ENCODE peak calls at places on chromosome 12, in ten cellular contexts. Z, R, A, P, Y, T, W, N, S and V are unnamed samples.

GRCh38 chr12:108611884-108612415 is 14.1 kb upstream of the TMEM119 start:
- DNase-seq in P (no peak), A (no peak), Y (peak), R (no peak), T (peak), S (peak), W (no peak), Z (peak), N (peak), V (no peak)

GRCh38 chr12:4505381-4505986 is 33.2 kb upstream of the RAD51AP1 start:
- DNase-seq in N (peak), Z (no peak), S (no peak), T (no peak), W (no peak), A (no peak), Y (peak), R (no peak), P (no peak), V (no peak)

GRCh38 chr12:34400986-34401658 is 378.8 kb downstream of the ALG10 start:
- DNase-seq in Z (peak), Y (no peak), N (no peak), R (peak), W (no peak), T (no peak), A (peak), S (no peak), P (no peak), V (peak)

GRCh38 chr12:6097384-6097783 is 27.1 kb downstream of the VWF start:
- DNase-seq in S (no peak), T (no peak), N (peak), Y (no peak), W (no peak), P (no peak), R (no peak), Z (no peak), A (no peak), V (no peak)

GRCh38 chr12:107134558-107134957 is 41.2 kb upstream of the CRY1 start:
- DNase-seq in W (no peak), R (no peak), S (no peak), Z (peak), P (no peak), T (peak), A (no peak), N (no peak), Y (no peak), V (no peak)

GRCh38 chr12:52206309-52207040 is 14.7 kb upstream of the KRT80 start:
- DNase-seq in W (no peak), N (no peak), S (no peak), Z (no peak), P (no peak), Y (no peak), R (peak), A (no peak), T (no peak), V (no peak)

GRCh38 chr12:70576341-70577282 is 60.6 kb downstream of the PTPRB start:
- DNase-seq in S (no peak), Z (no peak), T (peak), R (no peak), N (peak), A (no peak), P (peak), Y (peak), W (no peak), V (peak)

GRCh38 chr12:26108915-26109314 is 15.9 kb downstream of the BHLHE41 start:
- DNase-seq in A (no peak), N (no peak), T (no peak), Y (no peak), W (no peak), Z (no peak), S (no peak), R (no peak), P (no peak), V (no peak)

GRCh38 chr12:34605510-34605887 is 583.2 kb downstream of the ALG10 start:
- DNase-seq in W (no peak), S (no peak), T (no peak), P (no peak), A (no peak), Z (no peak), Y (no peak), R (no peak), N (no peak), V (peak)

GRCh38 chr12:116141110-116141832 is 136.2 kb downstream of the MED13L start:
- DNase-seq in N (no peak), A (no peak), W (no peak), R (no peak), S (no peak), P (no peak), Y (no peak), T (no peak), Z (no peak), V (no peak)

GRCh38 chr12:1529862-1530591 is 64.4 kb downstream of the FBXL14 start:
- DNase-seq in N (no peak), Z (peak), S (peak), T (peak), R (no peak), W (peak), A (peak), Y (no peak), P (no peak), V (peak)

GRCh38 chr12:40198601-40199000 is 26.2 kb upstream of the LRRK2 start:
- DNase-seq in W (no peak), P (no peak), Z (no peak), R (no peak), N (no peak), S (no peak), T (no peak), Y (no peak), A (no peak), V (no peak)

GRCh38 chr12:63863658-63864455 is 19.4 kb downstream of the SRGAP1 start:
- DNase-seq in W (no peak), A (no peak), P (no peak), Z (no peak), R (no peak), T (no peak), N (no peak), Y (no peak), S (no peak), V (no peak)

DNA sequence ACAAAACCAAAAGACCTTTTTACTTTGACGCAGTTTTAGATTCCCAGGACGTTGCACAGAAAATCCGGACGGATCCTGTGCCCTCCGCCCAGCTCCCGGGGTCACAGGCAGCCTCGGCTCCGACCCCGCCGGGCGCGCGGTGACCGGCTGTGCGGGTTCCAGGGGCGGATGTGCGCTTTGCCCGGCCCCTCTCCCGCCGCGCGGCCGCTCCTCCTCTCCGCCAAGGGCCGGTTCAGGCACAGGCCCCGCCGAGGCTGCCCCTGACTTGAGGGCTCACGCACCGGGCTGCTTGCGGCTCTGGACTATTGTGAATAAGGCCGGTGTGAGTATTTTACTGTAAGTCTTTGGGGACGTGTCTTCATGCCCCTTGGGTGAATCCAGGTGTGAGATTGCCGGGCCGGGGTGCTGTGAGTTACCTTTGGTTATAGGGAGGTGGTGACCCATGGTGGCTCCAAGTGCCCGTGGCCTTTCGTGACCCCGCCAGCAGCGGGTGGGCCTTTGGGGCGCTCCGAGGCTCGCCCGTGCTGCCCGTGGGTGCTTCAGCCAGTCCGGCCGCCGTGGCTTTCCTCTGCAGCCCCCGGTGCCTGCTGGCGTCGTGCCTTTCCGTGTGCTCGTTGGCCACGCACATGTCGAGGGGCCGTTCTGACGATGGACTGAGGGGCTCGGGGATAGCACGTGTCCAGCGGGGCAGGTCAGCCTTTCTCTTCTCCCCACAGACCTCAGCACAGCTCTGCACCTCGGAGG is 45.9 kb downstream of the NOC4L start:
- DNase-seq in A (no peak), Z (peak), P (no peak), N (no peak), R (no peak), S (peak), T (peak), W (no peak), Y (no peak), V (no peak)
- TF ChIP-seq CTCF in A (no peak), Z (no peak), P (no peak), N (no peak), R (no peak), S (no peak), T (no peak), W (no peak), Y (no peak), V (no peak)

GRCh38 chr12:13404111-13404628 is 207.6 kb downstream of the EMP1 start:
- DNase-seq in W (no peak), A (no peak), T (no peak), S (no peak), Z (no peak), P (no peak), Y (no peak), R (no peak), N (no peak), V (no peak)

GRCh38 chr12:13411287-13411686 is 214.8 kb downstream of the EMP1 start:
- DNase-seq in P (no peak), Z (no peak), S (no peak), T (no peak), N (no peak), R (no peak), W (no peak), Y (no peak), A (no peak), V (no peak)

GRCh38 chr12:13404631-13405473 is 208.3 kb downstream of the EMP1 start:
- DNase-seq in A (no peak), R (no peak), W (no peak), N (no peak), Z (no peak), P (no peak), Y (no peak), S (no peak), T (no peak), V (no peak)

DNA sequence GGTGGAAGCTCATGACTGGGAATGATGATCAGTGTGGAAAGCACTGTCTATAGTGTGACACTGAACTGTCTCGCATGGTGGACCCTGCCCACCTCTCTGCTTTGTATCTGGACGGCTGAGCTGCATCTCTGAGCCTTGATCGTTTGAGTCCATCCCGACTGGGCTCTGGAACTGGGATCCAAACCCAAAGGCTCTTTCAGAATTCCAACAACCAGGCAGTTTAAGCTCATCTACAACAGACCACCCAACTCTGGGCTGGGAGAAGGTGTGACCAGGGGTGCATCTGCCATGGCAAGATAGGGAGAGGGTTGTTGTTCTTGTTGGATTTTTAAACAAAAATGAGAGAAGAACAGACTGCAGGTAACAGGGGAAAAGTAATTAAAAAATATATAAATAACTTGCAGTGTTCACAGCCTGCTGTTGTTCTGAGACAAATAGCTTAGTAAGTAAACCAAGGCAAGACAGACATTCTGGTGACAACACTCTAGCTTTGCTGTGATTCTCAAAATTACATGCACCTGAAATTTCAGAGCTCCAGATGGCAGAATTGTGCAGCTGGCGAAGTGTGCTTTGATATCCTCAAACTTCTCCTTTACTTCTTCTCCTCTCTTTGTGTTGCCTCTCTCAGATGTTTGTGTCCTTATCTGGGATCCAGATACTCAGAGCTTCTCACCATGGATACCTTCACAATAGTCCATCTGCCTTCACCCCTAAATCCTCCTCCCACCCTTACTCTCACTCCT is 209.6 kb downstream of the EMP1 start:
- DNase-seq in Y (no peak), Z (no peak), N (no peak), T (no peak), R (no peak), W (no peak), A (no peak), P (no peak), S (no peak), V (no peak)
- TF ChIP-seq CTCF in Y (no peak), Z (no peak), N (no peak), T (no peak), R (no peak), W (no peak), A (no peak), P (no peak), S (no peak), V (no peak)

GRCh38 chr12:7966558-7966957 is 30.6 kb upstream of the SLC2A3 start:
- DNase-seq in W (no peak), Y (no peak), R (no peak), S (no peak), T (no peak), Z (no peak), P (no peak), N (peak), A (no peak), V (no peak)

GRCh38 chr12:7972734-7973488 is 36.9 kb upstream of the SLC2A3 start:
- DNase-seq in S (no peak), T (no peak), Y (no peak), Z (no peak), P (no peak), A (no peak), N (no peak), R (no peak), W (no peak), V (no peak)

DNA sequence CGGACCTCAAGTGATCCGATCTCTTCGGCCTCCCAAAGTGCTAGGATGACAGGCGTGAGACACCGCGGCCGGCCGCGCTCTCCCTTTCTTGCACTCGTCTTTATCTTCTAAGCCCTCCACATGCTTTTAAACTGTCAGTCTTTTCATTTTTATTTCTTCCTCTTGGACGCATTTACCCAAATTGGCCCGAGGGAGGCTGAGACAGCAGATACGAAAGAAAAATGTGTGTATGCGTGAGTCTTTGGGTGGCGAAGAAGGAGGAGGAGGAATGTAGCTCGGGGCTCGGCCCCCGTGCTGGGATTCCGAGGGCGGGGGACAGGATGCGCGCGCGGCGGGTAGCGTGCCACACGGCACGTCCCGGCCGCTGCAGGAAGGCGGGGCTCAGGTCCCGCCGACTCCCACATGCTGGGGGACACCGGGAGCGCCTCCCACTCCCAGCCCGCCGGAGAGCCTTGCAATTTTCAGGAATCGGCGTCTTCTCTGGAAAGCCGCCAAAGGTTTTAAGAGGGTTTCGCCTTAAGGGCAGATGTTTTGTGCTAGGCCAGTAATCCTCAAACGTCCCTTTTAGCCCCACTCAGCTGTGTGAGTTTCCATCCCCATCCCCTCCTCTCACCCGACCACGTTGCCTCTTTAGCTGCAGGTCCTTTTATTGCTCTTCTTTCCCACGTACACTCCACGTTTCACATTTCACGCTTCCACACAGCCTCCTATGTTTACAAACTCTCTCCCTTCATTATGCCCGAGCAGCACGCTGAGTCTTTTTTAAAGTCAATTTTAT is 34.7 kb upstream of the SLC2A3 start:
- DNase-seq in W (peak), S (peak), P (peak), A (peak), Z (peak), R (peak), Y (peak), N (peak), T (peak), V (peak)
- TF ChIP-seq CTCF in W (no peak), S (peak), P (no peak), A (no peak), Z (no peak), R (no peak), Y (no peak), N (peak), T (peak), V (no peak)

GRCh38 chr12:97716356-97716755 is 253.8 kb downstream of the RMST start:
- DNase-seq in R (no peak), W (no peak), A (no peak), Y (no peak), N (no peak), P (no peak), Z (peak), T (peak), S (no peak), V (no peak)
- TF ChIP-seq CTCF in R (no peak), W (peak), A (no peak), Y (peak), N (peak), P (no peak), Z (peak), T (peak), S (peak), V (no peak)

GRCh38 chr12:110907583-110907982 is 12.8 kb downstream of the MYL2 start:
- DNase-seq in R (no peak), S (no peak), Z (no peak), N (no peak), T (no peak), W (no peak), P (no peak), Y (no peak), A (no peak), V (no peak)

GRCh38 chr12:110908377-110909136 is 11.8 kb downstream of the MYL2 start:
- DNase-seq in A (no peak), N (no peak), S (no peak), Z (no peak), R (no peak), Y (no peak), T (no peak), P (no peak), W (no peak), V (peak)

GRCh38 chr12:110906985-110907384 is 13.4 kb downstream of the MYL2 start:
- DNase-seq in N (peak), Y (no peak), S (no peak), T (no peak), Z (no peak), W (no peak), R (no peak), A (no peak), P (no peak), V (no peak)

GRCh38 chr12:110906516-110906915 is 13.9 kb downstream of the MYL2 start:
- DNase-seq in R (no peak), T (no peak), S (no peak), N (no peak), A (no peak), W (peak), P (no peak), Y (no peak), Z (no peak), V (no peak)

DNA sequence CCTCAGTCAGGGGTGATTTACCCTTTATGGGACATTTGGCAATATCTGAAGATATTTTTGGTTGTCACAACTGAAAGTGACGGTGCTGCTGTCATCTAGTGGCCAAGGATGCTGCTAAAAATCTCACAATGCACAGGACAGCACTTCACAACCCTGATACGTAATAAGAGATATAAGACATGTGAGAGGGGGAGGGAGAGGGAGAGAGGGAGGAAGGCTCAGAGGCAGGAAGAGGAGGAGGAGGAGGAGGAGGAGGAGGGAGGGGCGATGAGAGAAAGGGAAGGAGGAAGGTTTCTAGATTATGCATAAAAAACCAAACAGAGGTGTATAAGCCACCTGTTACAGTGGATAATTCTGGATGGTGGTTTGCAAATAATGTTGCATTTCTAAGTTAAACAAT is 14.3 kb downstream of the MYL2 start:
- DNase-seq in Z (no peak), N (no peak), W (peak), A (no peak), Y (no peak), R (no peak), T (no peak), P (no peak), S (no peak), V (peak)
- TF ChIP-seq CTCF in Z (no peak), N (no peak), W (peak), A (no peak), Y (no peak), R (no peak), T (no peak), P (no peak), S (no peak), V (peak)